ENCODE peak calls at places on chromosomes 5 and 9, in six cellular contexts. P is A549, F is HepG2, S is upper lobe of left lung, M is GM12878, T is K562. R is an unnamed sample.
A peak's percentile ranks its signal among the peaks of the same experiment; 100 is the strongest.

GRCh38 chr5:37111426-37112382 is 137.5 kb downstream of the CPLANE1 start:
- ATAC-seq in P (no peak), F (no peak), S (peak; percentile 36), M (peak; percentile 91), T (no peak), R (no peak)

GRCh38 chr5:170821257-170821800 is 37.8 kb downstream of the GABRP start:
- ATAC-seq in P (no peak), F (no peak), S (no peak), M (no peak), T (no peak), R (no peak)

GRCh38 chr9:131382850-131383729 is 10.8 kb upstream of the PRRC2B start:
- ATAC-seq in P (peak; percentile 94), F (peak; percentile 97), S (peak; percentile 84), M (peak; percentile 39), T (peak; percentile 40), R (peak; percentile 97)

GRCh38 chr5:87390075-87390474 is 22.7 kb downstream of the CCNH start:
- ATAC-seq in P (no peak), F (no peak), S (no peak), M (peak; percentile 67), T (no peak), R (no peak)

GRCh38 chr9:137757613-137758029 is 120.0 kb upstream of the CACNA1B start:
- ATAC-seq in P (no peak), F (no peak), S (no peak), M (peak; percentile 62), T (no peak), R (no peak)

GRCh38 chr9:97570899-97571298 is 62.3 kb downstream of the TSTD2 start:
- ATAC-seq in P (no peak), F (no peak), S (no peak), M (no peak), T (no peak), R (no peak)

GRCh38 chr9:131657890-131658752 is 81.8 kb downstream of the RAPGEF1 start:
- ATAC-seq in P (peak; percentile 79), F (no peak), S (peak; percentile 39), M (no peak), T (no peak), R (peak; percentile 57)

GRCh38 chr5:39057745-39058144 is 16.5 kb downstream of the RICTOR start:
- ATAC-seq in P (no peak), F (no peak), S (no peak), M (peak; percentile 72), T (no peak), R (no peak)

GRCh38 chr9:79489241-79490000 is 82.3 kb upstream of the TLE4 start:
- ATAC-seq in P (peak; percentile 94), F (peak; percentile 92), S (peak; percentile 29), M (no peak), T (no peak), R (no peak)

GRCh38 chr5:139414601-139415121 is 10.8 kb upstream of the SPATA24 start:
- ATAC-seq in P (no peak), F (no peak), S (no peak), M (peak; percentile 32), T (no peak), R (no peak)

GRCh38 chr5:18305288-18305899 is 671.1 kb downstream of the TAF11L14 start:
- ATAC-seq in P (peak; percentile 80), F (peak; percentile 78), S (peak; percentile 64), M (peak; percentile 76), T (no peak), R (no peak)

GRCh38 chr9:35914307-35914807 is 5.1 kb downstream of the SPAAR start:
- ATAC-seq in P (peak; percentile 54), F (peak; percentile 85), S (peak; percentile 49), M (peak; percentile 34), T (peak; percentile 93), R (peak; percentile 62)

GRCh38 chr5:141411575-141411974 is 1.2 kb upstream of the PCDHGA10 start:
- ATAC-seq in P (no peak), F (no peak), S (no peak), M (no peak), T (no peak), R (no peak)

GRCh38 chr9:109048822-109049221 is 35.5 kb upstream of the CTNNAL1 start:
- ATAC-seq in P (no peak), F (no peak), S (no peak), M (no peak), T (no peak), R (no peak)

GRCh38 chr9:129716091-129716490 is 36.8 kb downstream of the PTGES start:
- ATAC-seq in P (no peak), F (no peak), S (no peak), M (no peak), T (no peak), R (peak; percentile 79)

GRCh38 chr5:42597318-42597937 is 159.2 kb upstream of the CCDC152 start:
- ATAC-seq in P (no peak), F (no peak), S (no peak), M (no peak), T (peak; percentile 67), R (no peak)

GRCh38 chr5:39520232-39520572 is 95.4 kb upstream of the DAB2 start:
- ATAC-seq in P (no peak), F (no peak), S (peak; percentile 73), M (no peak), T (no peak), R (peak; percentile 68)

GRCh38 chr9:111449705-111450104 is 34.5 kb downstream of the ECPAS start:
- ATAC-seq in P (no peak), F (no peak), S (no peak), M (no peak), T (no peak), R (no peak)

GRCh38 chr9:69805962-69806633 is 14.5 kb upstream of the CFAP95 start:
- ATAC-seq in P (no peak), F (no peak), S (peak; percentile 66), M (peak; percentile 38), T (peak; percentile 84), R (peak; percentile 65)
- TF ChIP-seq EP300 in P (no peak), F (no peak), S (no peak), M (no peak), T (no peak), R (no peak)

DNA sequence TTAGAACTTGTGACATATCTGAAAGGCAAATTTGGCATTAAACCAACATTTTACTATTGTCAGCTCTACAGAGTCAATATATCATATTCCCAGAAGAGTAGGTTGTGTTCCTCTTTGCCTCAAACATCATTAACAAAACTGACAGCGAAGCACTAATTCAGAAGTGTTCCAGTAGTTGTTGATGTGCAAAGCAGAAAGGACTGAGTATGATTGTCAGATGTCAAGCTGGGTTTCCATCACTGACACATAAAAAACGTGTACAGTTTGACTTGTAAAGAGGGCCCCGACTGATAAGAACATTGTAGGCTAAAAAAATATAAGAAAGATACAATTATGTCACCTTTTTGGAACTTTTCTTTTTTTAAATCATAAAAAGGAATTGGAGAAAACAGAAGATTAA is 101.5 kb upstream of the ZNF608 start:
- ATAC-seq in P (no peak), F (no peak), S (no peak), M (no peak), T (no peak), R (no peak)
- TF ChIP-seq EP300 in P (no peak), F (no peak), S (no peak), M (no peak), T (no peak), R (no peak)

DNA sequence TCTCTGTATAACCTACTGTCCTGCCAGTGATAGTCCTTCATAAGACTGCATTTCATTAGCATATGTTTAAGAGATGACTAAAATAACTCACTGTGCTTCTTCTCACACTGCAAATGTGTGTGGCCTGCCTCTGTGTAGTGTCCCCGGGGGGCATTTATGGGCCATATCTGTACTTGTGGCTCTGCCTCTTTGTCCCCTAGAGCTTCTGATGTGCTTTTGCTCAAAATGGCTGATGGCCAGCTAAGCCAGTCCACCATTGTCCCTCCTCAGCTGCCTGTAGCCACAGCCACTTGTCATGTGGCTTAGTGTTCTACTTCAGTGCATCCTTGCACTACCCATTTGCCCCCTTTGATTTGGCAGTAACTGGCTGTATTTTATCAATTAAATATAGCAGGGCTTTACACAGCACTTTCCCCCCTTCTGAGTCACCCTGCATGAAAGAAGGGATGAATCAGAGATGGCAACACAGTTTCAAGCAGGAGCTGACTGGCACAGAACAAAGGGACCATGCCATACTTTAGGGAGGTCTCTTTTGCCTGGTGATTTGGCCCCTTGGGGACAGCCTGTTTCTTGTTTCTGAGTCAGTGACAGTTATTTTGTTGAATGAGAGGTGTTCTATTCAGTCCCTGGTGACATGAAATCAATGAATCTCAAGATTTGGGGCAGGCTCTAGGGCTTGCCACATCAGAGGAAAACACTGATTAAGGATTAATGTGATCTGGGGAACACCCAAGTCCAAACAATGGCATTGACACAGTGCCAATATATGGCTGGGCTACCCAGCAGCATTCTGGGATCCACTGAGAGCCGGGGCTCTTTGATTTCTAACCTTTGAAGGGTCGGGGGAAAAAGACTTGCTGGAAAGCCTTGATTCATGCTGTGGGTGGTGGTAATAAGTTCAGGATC is 245.5 kb downstream of the SMARCA2 start:
- ATAC-seq in P (peak; percentile 93), F (no peak), S (no peak), M (no peak), T (no peak), R (no peak)
- TF ChIP-seq EP300 in P (no peak), F (no peak), S (no peak), M (no peak), T (no peak), R (no peak)

DNA sequence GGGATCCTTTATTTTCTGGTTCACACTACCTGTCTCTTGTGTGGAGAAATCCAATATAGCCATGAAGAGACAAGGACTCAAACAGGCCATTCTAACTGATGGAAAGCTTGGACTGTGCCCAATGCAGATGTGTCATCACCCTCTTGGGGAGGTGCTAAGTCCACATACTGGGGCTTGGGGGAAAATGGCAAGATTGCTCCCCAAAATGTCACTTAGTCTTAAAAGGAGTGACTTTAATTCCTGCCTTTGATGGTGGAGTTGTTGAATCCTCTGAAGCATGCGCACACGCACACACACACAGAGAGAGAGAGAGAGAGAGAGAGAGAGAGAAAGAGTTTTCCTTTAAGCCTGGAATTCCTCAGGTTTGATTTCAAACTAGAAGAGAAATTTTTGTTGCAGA is 161.9 kb upstream of the GAS1 start:
- ATAC-seq in P (no peak), F (no peak), S (no peak), M (no peak), T (no peak), R (no peak)
- TF ChIP-seq EP300 in P (no peak), F (no peak), S (no peak), M (no peak), T (no peak), R (no peak)

R was measured in gastroesophageal sphincter.